ENCODE peak calls at places on chromosomes 11 and 22, in nine cellular contexts. Y is SHP77 treated with DMSO at 0.1 percent for 48 hours; X is cardiac muscle cell; W is endodermal cell; Q is mesothelial cell of epicardium; I is immature natural killer cell; P is frontal cortex; A is AG04449; R is stimulated activated CD4-positive, alpha-beta T cell treated with anti-CD3 and anti-CD28 coated beads, Interleukin-12 subunit alpha, Interleukin-12 subunit beta, amount 100 ng/mL, for 24 hours. C is an unnamed sample.

GRCh38 chr11:113615098-113615497 is 91.0 kb downstream of the TMPRSS5 start:
- DNase-seq in W (peak; percentile 80), A (no peak), X (no peak), R (no peak), Y (peak; percentile 72), P (no peak), I (no peak), Q (no peak), C (no peak)

GRCh38 chr11:84962018-84962417 is 665.1 kb downstream of the DLG2 start:
- DNase-seq in R (no peak), X (no peak), W (no peak), Q (no peak), Y (no peak), A (no peak), I (no peak), P (no peak), C (no peak)

GRCh38 chr22:36069368-36069767 is 40.7 kb upstream of the RBFOX2 start:
- DNase-seq in I (no peak), R (no peak), W (no peak), A (no peak), X (no peak), Y (no peak), P (no peak), Q (no peak), C (no peak)

GRCh38 chr11:87597696-87598095 is 560.0 kb downstream of the TMEM135 start:
- DNase-seq in P (no peak), Q (no peak), I (no peak), Y (peak; percentile 54), A (no peak), W (no peak), R (no peak), X (no peak), C (no peak)

GRCh38 chr11:62128835-62129234 is 5.0 kb downstream of the INCENP start:
- DNase-seq in Q (no peak), X (no peak), I (no peak), P (no peak), W (no peak), R (no peak), Y (no peak), A (no peak), C (no peak)

GRCh38 chr11:114180301-114181055 is 115.7 kb upstream of the NNMT start:
- DNase-seq in Q (no peak), Y (no peak), P (no peak), R (no peak), W (peak; percentile 83), A (no peak), X (peak; percentile 36), I (no peak), C (no peak)

GRCh38 chr22:29715705-29716104 is 4.1 kb upstream of the CABP7 start:
- DNase-seq in Q (no peak), X (no peak), I (no peak), P (no peak), W (no peak), Y (no peak), A (no peak), R (no peak), C (no peak)

GRCh38 chr11:58676563-58677135 is 54.2 kb downstream of the CNTF start:
- DNase-seq in Q (no peak), X (no peak), R (no peak), P (no peak), W (no peak), Y (no peak), I (no peak), A (no peak), C (no peak)

GRCh38 chr22:35140879-35141745 is 75.2 kb downstream of the ISX start:
- DNase-seq in P (no peak), A (no peak), R (no peak), Y (peak; percentile 0), W (peak; percentile 86), X (no peak), I (no peak), Q (no peak), C (no peak)

GRCh38 chr11:108620958-108621772 is 27.6 kb upstream of the EXPH5 start:
- DNase-seq in Y (no peak), X (peak; percentile 33), A (no peak), R (no peak), I (no peak), Q (no peak), P (no peak), W (no peak), C (no peak)

GRCh38 chr22:42533638-42533977 is 14.0 kb upstream of the RRP7A start:
- DNase-seq in X (no peak), A (no peak), Y (no peak), P (no peak), Q (no peak), I (no peak), W (no peak), R (no peak), C (no peak)

GRCh38 chr11:76219243-76219642 is 12.9 kb upstream of the WNT11 start:
- DNase-seq in W (no peak), Q (no peak), R (no peak), X (no peak), Y (no peak), I (no peak), P (no peak), A (no peak), C (no peak)

GRCh38 chr11:2515401-2516275 is 70.8 kb downstream of the KCNQ1 start:
- DNase-seq in R (no peak), W (peak; percentile 28), X (no peak), I (no peak), Y (no peak), A (no peak), Q (peak; percentile 3), P (no peak), C (no peak)

GRCh38 chr22:39355080-39355479 is 5.3 kb downstream of the SYNGR1 start:
- DNase-seq in P (peak; percentile 12), I (no peak), W (no peak), A (no peak), Q (no peak), Y (no peak), R (no peak), X (no peak), C (no peak)

GRCh38 chr11:124791626-124792341 is 8.4 kb downstream of the MSANTD2 start:
- DNase-seq in A (no peak), Q (no peak), R (no peak), Y (no peak), W (no peak), X (peak; percentile 21), P (no peak), I (no peak), C (no peak)

GRCh38 chr22:46996595-46997310 is 234.3 kb downstream of the TBC1D22A start:
- DNase-seq in R (no peak), Y (no peak), X (no peak), W (no peak), I (no peak), P (no peak), A (no peak), Q (no peak), C (no peak)

C was measured in activated CD8-positive, alpha-beta memory T cell treated with anti-CD3 and anti-CD28 coated beads for 48 hours.